ENCODE peak calls at places on chromosomes 3 and 15, in six cellular contexts. B, A, O, X, T and S are unnamed samples.
A peak's percentile ranks its signal among the peaks of the same experiment; 100 is the strongest.

GRCh38 chr3:168647582-168647981 is 551.9 kb upstream of the GOLIM4 start:
- ATAC-seq in B (no peak), A (no peak), O (peak; percentile 88), X (peak; percentile 28), T (no peak), S (no peak)

GRCh38 chr15:57747206-57747605 is 40.7 kb downstream of the POLR2M start:
- ATAC-seq in B (no peak), A (peak; percentile 33), O (peak; percentile 29), X (peak; percentile 39), T (no peak), S (peak; percentile 44)

GRCh38 chr15:64571857-64572291 is 111.5 kb downstream of the ZNF609 start:
- ATAC-seq in B (peak; percentile 52), A (peak; percentile 61), O (no peak), X (peak; percentile 83), T (no peak), S (no peak)

GRCh38 chr3:152352559-152352958 is 83.8 kb downstream of the MBNL1 start:
- ATAC-seq in B (no peak), A (no peak), O (no peak), X (peak; percentile 45), T (no peak), S (no peak)

GRCh38 chr3:98886525-98886924 is 15.0 kb downstream of the DCBLD2 start:
- ATAC-seq in B (no peak), A (no peak), O (no peak), X (no peak), T (no peak), S (no peak)

GRCh38 chr3:85846940-85847339 is 888.2 kb downstream of the CADM2 start:
- ATAC-seq in B (no peak), A (no peak), O (no peak), X (no peak), T (no peak), S (no peak)

GRCh38 chr15:72965671-72966070 is 86.6 kb upstream of the NEO1 start:
- ATAC-seq in B (no peak), A (no peak), O (no peak), X (no peak), T (no peak), S (no peak)

GRCh38 chr3:15330031-15330596 is 2.3 kb downstream of the SH3BP5 start:
- ATAC-seq in B (no peak), A (no peak), O (no peak), X (peak; percentile 21), T (no peak), S (peak; percentile 70)

GRCh38 chr3:11481561-11481960 is 162.2 kb downstream of the VGLL4 start:
- ATAC-seq in B (peak; percentile 53), A (no peak), O (no peak), X (no peak), T (no peak), S (no peak)

GRCh38 chr3:136621628-136622027 is 130.6 kb downstream of the STAG1 start:
- ATAC-seq in B (no peak), A (no peak), O (no peak), X (no peak), T (no peak), S (no peak)

GRCh38 chr3:111324645-111325044 is 217.4 kb upstream of the CD96 start:
- ATAC-seq in B (no peak), A (no peak), O (no peak), X (peak; percentile 60), T (no peak), S (no peak)

GRCh38 chr3:168139947-168140346 is 44.2 kb upstream of the GOLIM4 start:
- ATAC-seq in B (no peak), A (no peak), O (peak; percentile 14), X (no peak), T (no peak), S (no peak)

GRCh38 chr3:117761992-117762944 is 1052.7 kb downstream of the TUSC7 start:
- ATAC-seq in B (no peak), A (no peak), O (peak; percentile 53), X (no peak), T (no peak), S (peak; percentile 16)

GRCh38 chr3:59654120-59654952 is 604.5 kb upstream of the CFAP20DC start:
- ATAC-seq in B (no peak), A (no peak), O (peak; percentile 89), X (no peak), T (no peak), S (peak; percentile 75)

DNA sequence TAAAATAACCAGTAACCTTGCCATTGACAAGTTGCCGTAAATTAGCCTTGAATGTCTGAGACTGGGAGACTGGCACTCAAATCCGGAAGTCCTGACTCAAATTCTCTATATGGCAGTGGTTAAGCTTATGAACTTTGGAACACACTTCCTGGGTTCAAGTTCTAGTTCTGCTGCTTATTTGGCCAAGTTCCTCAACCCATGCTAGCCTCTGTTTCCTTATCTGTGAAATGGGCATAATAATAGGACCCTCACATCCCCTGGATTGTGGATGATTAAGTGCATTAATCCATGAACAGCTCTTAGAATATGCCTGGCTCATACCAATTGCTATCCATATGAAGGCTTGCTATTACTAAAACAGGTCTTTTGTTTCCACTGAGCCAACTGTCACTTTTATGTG is 311.5 kb downstream of the EDEM1 start:
- ATAC-seq in B (no peak), A (no peak), O (no peak), X (peak; percentile 22), T (no peak), S (no peak)
- TF ChIP-seq POLR2A in B (no peak), A (no peak), O (no peak), X (no peak), T (no peak), S (no peak)

DNA sequence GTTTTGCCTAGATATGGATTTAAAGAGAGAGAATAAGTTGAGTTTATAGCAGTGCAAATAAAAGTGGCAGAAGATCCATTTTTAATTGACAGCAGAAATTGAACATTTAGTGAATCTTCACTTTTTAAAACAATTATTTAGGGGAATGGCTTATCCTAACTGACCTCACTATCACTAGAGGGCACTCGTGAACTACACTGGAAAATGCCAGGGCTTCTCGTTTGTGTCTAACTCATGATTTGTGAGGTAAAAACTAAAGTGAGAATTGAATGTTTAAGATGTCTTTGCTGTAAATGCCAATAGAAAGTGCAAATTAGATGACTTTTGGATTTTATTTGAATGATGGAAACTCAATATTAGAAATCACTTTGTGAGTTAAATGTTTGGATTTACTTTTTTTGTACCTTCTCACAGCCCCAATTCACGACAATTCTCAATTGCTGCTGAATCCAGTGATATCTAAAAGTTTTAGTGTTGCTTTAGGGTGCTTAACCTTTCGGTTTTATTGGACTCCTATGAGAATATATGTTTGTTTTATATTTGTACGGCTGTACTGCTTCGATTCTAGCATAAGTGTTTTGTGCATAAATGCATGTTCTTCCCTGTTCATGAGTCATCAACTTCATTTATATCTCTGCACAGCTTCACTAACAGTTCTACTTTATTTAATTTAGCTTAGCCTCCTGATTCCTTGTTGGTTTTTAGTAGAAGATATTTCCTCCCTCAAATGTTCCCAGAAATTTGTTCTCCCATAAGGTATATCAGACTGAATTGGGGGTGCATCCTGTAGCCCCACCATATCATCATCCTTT is 462.1 kb downstream of the MFSD1 start:
- ATAC-seq in B (peak; percentile 52), A (peak; percentile 83), O (peak; percentile 89), X (peak; percentile 68), T (peak; percentile 58), S (no peak)
- TF ChIP-seq CTCF in B (peak; percentile 67), A (peak; percentile 78), O (peak; percentile 83), X (peak; percentile 63), T (peak; percentile 94), S (peak; percentile 34)

GRCh38 chr3:50356553-50356952 is 2.8 kb downstream of the TMEM115 start:
- ATAC-seq in B (no peak), A (peak; percentile 6), O (no peak), X (no peak), T (no peak), S (no peak)
- TF ChIP-seq POLR2A in B (no peak), A (no peak), O (no peak), X (no peak), T (no peak), S (no peak)

GRCh38 chr3:47669026-47669749 is 90.5 kb upstream of the CSPG5 start:
- ATAC-seq in B (no peak), A (no peak), O (peak; percentile 99), X (no peak), T (no peak), S (no peak)

GRCh38 chr3:47661121-47661752 is 82.6 kb upstream of the CSPG5 start:
- ATAC-seq in B (no peak), A (no peak), O (peak; percentile 98), X (no peak), T (peak; percentile 81), S (no peak)

GRCh38 chr3:47666118-47666517 is 87.5 kb upstream of the CSPG5 start:
- ATAC-seq in B (no peak), A (no peak), O (no peak), X (no peak), T (no peak), S (no peak)

GRCh38 chr3:47663630-47664240 is 85.1 kb upstream of the CSPG5 start:
- ATAC-seq in B (peak; percentile 33), A (no peak), O (no peak), X (no peak), T (no peak), S (no peak)

DNA sequence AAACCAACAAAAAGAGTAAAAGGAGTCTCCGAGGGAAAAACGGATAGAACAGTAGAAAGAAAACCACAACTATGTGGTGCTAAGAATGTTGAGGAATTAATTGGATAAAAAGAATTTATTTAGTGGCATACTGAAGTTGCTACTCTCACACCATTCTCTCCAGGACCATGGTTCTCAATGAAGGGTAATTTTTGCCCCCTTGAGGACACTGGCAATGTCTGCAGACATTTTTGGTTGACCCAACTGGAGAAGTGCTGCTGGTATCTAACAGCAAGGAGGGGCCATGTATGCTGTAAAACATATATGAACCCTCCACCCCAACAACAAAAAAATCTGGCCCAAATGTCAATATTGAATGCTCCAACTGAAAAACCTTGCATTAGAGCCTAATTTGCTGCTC is 85.9 kb upstream of the CSPG5 start:
- ATAC-seq in B (peak; percentile 79), A (no peak), O (no peak), X (peak; percentile 77), T (peak; percentile 86), S (no peak)
- TF ChIP-seq CTCF in B (no peak), A (no peak), O (peak; percentile 13), X (peak; percentile 3), T (no peak), S (peak; percentile 12)

GRCh38 chr3:195544634-195545033 is 1.5 kb upstream of the PPP1R2 start:
- ATAC-seq in B (peak; percentile 16), A (no peak), O (no peak), X (no peak), T (no peak), S (peak; percentile 20)

GRCh38 chr3:195542261-195542660 is 864 bp downstream of the PPP1R2 start:
- ATAC-seq in B (no peak), A (no peak), O (no peak), X (peak; percentile 49), T (no peak), S (no peak)

GRCh38 chr3:195540526-195540925 is 2.6 kb downstream of the PPP1R2 start:
- ATAC-seq in B (no peak), A (no peak), O (no peak), X (peak; percentile 10), T (no peak), S (no peak)

GRCh38 chr3:195543642-195544536 is 764 bp upstream of the PPP1R2 start:
- ATAC-seq in B (peak; percentile 79), A (no peak), O (peak; percentile 19), X (no peak), T (peak; percentile 42), S (peak; percentile 40)

GRCh38 chr3:195542691-195543641 is at the start of gene PPP1R2:
- ATAC-seq in B (peak; percentile 85), A (peak; percentile 97), O (peak; percentile 96), X (peak; percentile 88), T (peak; percentile 88), S (peak; percentile 90)
- TF ChIP-seq POLR2A in B (peak; percentile 96), A (peak; percentile 95), O (peak; percentile 96), X (peak; percentile 99), T (peak; percentile 93), S (peak; percentile 97)

GRCh38 chr3:150503402-150504099 is 42.7 kb downstream of the SERP1 start:
- ATAC-seq in B (peak; percentile 94), A (no peak), O (no peak), X (peak; percentile 21), T (peak; percentile 87), S (no peak)
- TF ChIP-seq CTCF in B (no peak), A (no peak), O (no peak), X (no peak), T (no peak), S (no peak)